ENCODE peak calls at places on chromosomes 16 and 17, in ten cellular contexts. F is IMR-90, A is SK-N-SH, R is HCT116, B is H1, S is keratinocyte, I is trophoblast cell, U is DND-41, Y is MM.1S, K is fibroblast of lung. Q is an unnamed sample.

GRCh38 chr16:1973461-1974156 is 1.8 kb downstream of the TBL3 start:
- DNase-seq in A (no peak), F (no peak), R (no peak), Y (no peak), I (no peak), B (no peak), K (no peak), U (no peak), S (no peak), Q (no peak)

GRCh38 chr17:40416671-40417070 is 1.0 kb downstream of the TOP2A start:
- DNase-seq in R (no peak), I (no peak), S (no peak), U (no peak), F (no peak), Y (peak), B (no peak), K (no peak), A (no peak), Q (peak)

GRCh38 chr17:29379084-29379811 is 10.9 kb upstream of the TAOK1 start:
- DNase-seq in S (no peak), I (peak), A (no peak), R (no peak), K (peak), Y (no peak), B (no peak), F (no peak), U (no peak), Q (no peak)

GRCh38 chr16:25264599-25264998 is 7.0 kb upstream of the ZKSCAN2 start:
- DNase-seq in S (no peak), A (no peak), F (no peak), R (no peak), I (no peak), B (no peak), K (peak), U (peak), Y (peak), Q (peak)

GRCh38 chr17:73550561-73550960 is 93.7 kb downstream of the SDK2 start:
- DNase-seq in R (no peak), K (no peak), S (no peak), A (no peak), B (no peak), I (no peak), Y (no peak), F (no peak), U (no peak), Q (no peak)

GRCh38 chr16:50282955-50283631 is 16.7 kb downstream of the ADCY7 start:
- DNase-seq in K (no peak), B (no peak), R (no peak), F (no peak), U (no peak), I (no peak), Y (no peak), A (no peak), S (no peak), Q (peak)

GRCh38 chr17:58311429-58311894 is 17.1 kb downstream of the TSPOAP1 start:
- DNase-seq in S (no peak), F (no peak), R (no peak), B (no peak), Y (no peak), K (no peak), I (no peak), A (peak), U (no peak), Q (no peak)

GRCh38 chr17:38797828-38798227 is 1.5 kb downstream of the PIP4K2B start:
- DNase-seq in F (peak), S (no peak), B (no peak), U (no peak), K (no peak), R (no peak), Y (no peak), A (no peak), I (no peak), Q (no peak)

GRCh38 chr16:89241187-89242003 is 23.9 kb downstream of the ZNF778 start:
- DNase-seq in F (peak), I (peak), S (no peak), B (peak), A (peak), U (peak), K (peak), Y (peak), R (peak), Q (peak)

GRCh38 chr16:84737658-84738057 is 37.9 kb downstream of the USP10 start:
- DNase-seq in R (no peak), K (no peak), U (no peak), S (no peak), B (no peak), A (no peak), I (no peak), Y (no peak), F (no peak), Q (no peak)

GRCh38 chr16:75379339-75379738 is 54.0 kb downstream of the CFDP1 start:
- DNase-seq in R (no peak), S (no peak), I (no peak), Y (no peak), U (no peak), F (no peak), B (no peak), A (no peak), K (no peak), Q (no peak)

GRCh38 chr16:67528222-67528869 is at the start of gene RIPOR1:
- DNase-seq in K (no peak), R (no peak), S (no peak), A (peak), I (no peak), U (peak), F (no peak), B (no peak), Y (peak), Q (no peak)

GRCh38 chr16:57260294-57260929 is 15.4 kb downstream of the ARL2BP start:
- DNase-seq in F (peak), I (peak), B (peak), U (peak), K (peak), Y (no peak), A (no peak), S (no peak), R (no peak), Q (no peak)

GRCh38 chr16:53549970-53550406 is 47.0 kb upstream of the AKTIP start:
- DNase-seq in K (peak), I (peak), S (no peak), R (peak), A (peak), B (peak), U (peak), Y (peak), F (peak), Q (peak)

GRCh38 chr17:39615434-39615833 is 7.7 kb upstream of the NEUROD2 start:
- DNase-seq in A (no peak), K (no peak), S (no peak), Y (no peak), F (no peak), I (no peak), B (no peak), U (no peak), R (no peak), Q (no peak)

GRCh38 chr17:58572846-58573245 is 58.4 kb upstream of the MTMR4 start:
- DNase-seq in U (no peak), K (no peak), B (no peak), R (no peak), A (no peak), I (no peak), S (no peak), Y (no peak), F (no peak), Q (peak)

GRCh38 chr17:73934696-73935095 is 268.8 kb upstream of the RPL38 start:
- DNase-seq in S (no peak), R (no peak), I (no peak), K (no peak), U (no peak), B (no peak), F (no peak), A (no peak), Y (no peak), Q (no peak)

GRCh38 chr16:79847569-79847968 is 247.0 kb upstream of the MAF start:
- DNase-seq in R (no peak), A (no peak), S (no peak), F (no peak), K (no peak), I (no peak), Y (no peak), B (no peak), U (no peak), Q (no peak)

GRCh38 chr17:79392598-79392997 is 218.3 kb downstream of the RBFOX3 start:
- DNase-seq in R (no peak), Y (no peak), F (no peak), K (no peak), U (no peak), I (no peak), S (no peak), B (no peak), A (no peak), Q (no peak)
- H2AFZ ChIP-seq in R (no peak), Y (no peak), F (no peak), K (no peak), U (no peak), I (no peak), S (no peak), B (no peak), A (no peak), Q (no peak)

GRCh38 chr17:76524598-76525512 is 12.7 kb downstream of the CYGB start:
- DNase-seq in S (no peak), F (peak), U (no peak), R (no peak), A (no peak), B (no peak), Y (no peak), K (peak), I (no peak), Q (no peak)
- H2AFZ ChIP-seq in S (no peak), F (peak), U (no peak), R (no peak), A (no peak), B (peak), Y (no peak), K (no peak), I (no peak), Q (no peak)

GRCh38 chr16:47144559-47144877 is 773 bp upstream of the NETO2 start:
- DNase-seq in S (no peak), A (no peak), B (no peak), I (no peak), U (no peak), Y (no peak), K (no peak), R (no peak), F (no peak), Q (no peak)
- H2AFZ ChIP-seq in S (peak), A (peak), B (no peak), I (no peak), U (no peak), Y (peak), K (peak), R (no peak), F (peak), Q (peak)

GRCh38 chr17:43905985-43906852 is 1.1 kb downstream of the MPP2 start:
- DNase-seq in I (peak), Y (no peak), R (no peak), U (no peak), K (peak), B (no peak), S (no peak), F (peak), A (peak), Q (no peak)
- H2AFZ ChIP-seq in I (no peak), Y (no peak), R (no peak), U (no peak), K (no peak), B (peak), S (no peak), F (peak), A (peak), Q (no peak)

DNA sequence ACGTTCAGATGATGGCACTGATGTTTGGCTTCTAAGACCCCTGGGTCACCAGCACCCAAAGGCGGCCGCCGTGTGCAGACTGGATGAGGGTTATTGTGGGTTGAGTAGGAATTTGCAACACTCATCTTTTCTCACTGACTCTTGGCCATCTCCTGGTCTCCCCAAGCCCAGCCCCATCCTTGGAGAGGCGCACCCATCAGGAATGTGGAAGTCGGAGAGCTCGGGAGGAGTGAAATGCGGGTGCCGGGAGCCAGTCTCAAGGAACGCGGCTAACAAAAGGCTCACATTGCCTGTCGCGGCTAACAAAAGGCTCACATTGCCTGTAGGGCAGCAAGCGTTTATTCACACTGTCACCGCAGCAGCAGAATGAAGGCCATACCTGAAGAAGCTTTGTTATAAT is 248.6 kb downstream of the FOXL1 start:
- DNase-seq in F (no peak), U (no peak), I (no peak), Y (no peak), K (no peak), B (no peak), R (no peak), S (no peak), A (no peak), Q (no peak)
- H2AFZ ChIP-seq in F (peak), U (no peak), I (no peak), Y (no peak), K (no peak), B (peak), R (no peak), S (no peak), A (no peak), Q (no peak)

GRCh38 chr17:44307387-44308186 is 814 bp upstream of the RUNDC3A start:
- DNase-seq in I (peak), U (no peak), F (no peak), K (peak), A (peak), Y (no peak), R (no peak), B (no peak), S (no peak), Q (no peak)
- H2AFZ ChIP-seq in I (no peak), U (no peak), F (peak), K (no peak), A (peak), Y (no peak), R (no peak), B (no peak), S (no peak), Q (no peak)

GRCh38 chr17:42407289-42407836 is 15.7 kb downstream of the CAVIN1 start:
- DNase-seq in S (no peak), Y (peak), I (no peak), U (peak), K (peak), B (no peak), F (peak), R (no peak), A (peak), Q (peak)
- H2AFZ ChIP-seq in S (no peak), Y (peak), I (no peak), U (no peak), K (no peak), B (no peak), F (no peak), R (no peak), A (no peak), Q (no peak)

Q was measured in Karpas-422.